ENCODE peak calls at places on chromosomes 16 and 17, in ten cellular contexts. One of them, this sample, is unnamed.

GRCh38 chr16:19595043-19595767 is 39.7 kb downstream of the VPS35L start:
- DNase-seq in skeletal muscle cell: no peak
- DNase-seq in heart right ventricle: peak
- DNase-seq in right lobe of liver: no peak
- DNase-seq in cardiac fibroblast: peak
- DNase-seq in IMR-90: peak
- DNase-seq in ovary: peak
- DNase-seq in astrocyte of the cerebellum: peak
- DNase-seq in AG10803: no peak
- DNase-seq in PC-9: peak
- DNase-seq in this sample: peak

GRCh38 chr17:49616086-49616485 is 40.4 kb downstream of the NXPH3 start:
- DNase-seq in heart right ventricle: no peak
- DNase-seq in PC-9: no peak
- DNase-seq in ovary: no peak
- DNase-seq in right lobe of liver: no peak
- DNase-seq in skeletal muscle cell: no peak
- DNase-seq in AG10803: no peak
- DNase-seq in IMR-90: no peak
- DNase-seq in cardiac fibroblast: peak
- DNase-seq in astrocyte of the cerebellum: no peak
- DNase-seq in this sample: peak

GRCh38 chr17:64180674-64181073 is 50.7 kb upstream of the ERN1 start:
- DNase-seq in heart right ventricle: no peak
- DNase-seq in PC-9: no peak
- DNase-seq in ovary: no peak
- DNase-seq in IMR-90: no peak
- DNase-seq in astrocyte of the cerebellum: no peak
- DNase-seq in right lobe of liver: no peak
- DNase-seq in cardiac fibroblast: no peak
- DNase-seq in skeletal muscle cell: no peak
- DNase-seq in AG10803: no peak
- DNase-seq in this sample: no peak

GRCh38 chr16:28098959-28099945 is 35.7 kb upstream of the GSG1L start:
- DNase-seq in right lobe of liver: no peak
- DNase-seq in IMR-90: no peak
- DNase-seq in skeletal muscle cell: no peak
- DNase-seq in astrocyte of the cerebellum: no peak
- DNase-seq in AG10803: no peak
- DNase-seq in PC-9: no peak
- DNase-seq in ovary: no peak
- DNase-seq in cardiac fibroblast: no peak
- DNase-seq in heart right ventricle: no peak
- DNase-seq in this sample: no peak

GRCh38 chr16:19168173-19169080 is at the start of gene SYT17:
- DNase-seq in skeletal muscle cell: no peak
- DNase-seq in AG10803: no peak
- DNase-seq in heart right ventricle: peak
- DNase-seq in ovary: no peak
- DNase-seq in astrocyte of the cerebellum: no peak
- DNase-seq in right lobe of liver: peak
- DNase-seq in PC-9: no peak
- DNase-seq in cardiac fibroblast: no peak
- DNase-seq in IMR-90: no peak
- DNase-seq in this sample: peak

GRCh38 chr16:53052519-53053501 is at the start of gene CHD9NB:
- DNase-seq in skeletal muscle cell: peak
- DNase-seq in AG10803: peak
- DNase-seq in heart right ventricle: no peak
- DNase-seq in right lobe of liver: peak
- DNase-seq in IMR-90: peak
- DNase-seq in ovary: no peak
- DNase-seq in cardiac fibroblast: peak
- DNase-seq in PC-9: peak
- DNase-seq in astrocyte of the cerebellum: no peak
- DNase-seq in this sample: peak

GRCh38 chr16:85469929-85470590 is 143.1 kb upstream of the GSE1 start:
- DNase-seq in PC-9: no peak
- DNase-seq in ovary: no peak
- DNase-seq in heart right ventricle: no peak
- DNase-seq in IMR-90: no peak
- DNase-seq in AG10803: no peak
- DNase-seq in cardiac fibroblast: no peak
- DNase-seq in skeletal muscle cell: no peak
- DNase-seq in right lobe of liver: no peak
- DNase-seq in astrocyte of the cerebellum: no peak
- DNase-seq in this sample: no peak

GRCh38 chr17:2175294-2175628 is 120.4 kb downstream of the HIC1 start:
- DNase-seq in right lobe of liver: no peak
- DNase-seq in cardiac fibroblast: no peak
- DNase-seq in heart right ventricle: no peak
- DNase-seq in skeletal muscle cell: no peak
- DNase-seq in ovary: no peak
- DNase-seq in AG10803: peak
- DNase-seq in IMR-90: no peak
- DNase-seq in astrocyte of the cerebellum: no peak
- DNase-seq in PC-9: no peak
- DNase-seq in this sample: no peak

GRCh38 chr16:80806957-80807356 is 2.6 kb upstream of the CDYL2 start:
- DNase-seq in AG10803: peak
- DNase-seq in cardiac fibroblast: peak
- DNase-seq in heart right ventricle: no peak
- DNase-seq in IMR-90: peak
- DNase-seq in skeletal muscle cell: peak
- DNase-seq in ovary: no peak
- DNase-seq in PC-9: no peak
- DNase-seq in right lobe of liver: no peak
- DNase-seq in astrocyte of the cerebellum: no peak
- DNase-seq in this sample: peak

DNA sequence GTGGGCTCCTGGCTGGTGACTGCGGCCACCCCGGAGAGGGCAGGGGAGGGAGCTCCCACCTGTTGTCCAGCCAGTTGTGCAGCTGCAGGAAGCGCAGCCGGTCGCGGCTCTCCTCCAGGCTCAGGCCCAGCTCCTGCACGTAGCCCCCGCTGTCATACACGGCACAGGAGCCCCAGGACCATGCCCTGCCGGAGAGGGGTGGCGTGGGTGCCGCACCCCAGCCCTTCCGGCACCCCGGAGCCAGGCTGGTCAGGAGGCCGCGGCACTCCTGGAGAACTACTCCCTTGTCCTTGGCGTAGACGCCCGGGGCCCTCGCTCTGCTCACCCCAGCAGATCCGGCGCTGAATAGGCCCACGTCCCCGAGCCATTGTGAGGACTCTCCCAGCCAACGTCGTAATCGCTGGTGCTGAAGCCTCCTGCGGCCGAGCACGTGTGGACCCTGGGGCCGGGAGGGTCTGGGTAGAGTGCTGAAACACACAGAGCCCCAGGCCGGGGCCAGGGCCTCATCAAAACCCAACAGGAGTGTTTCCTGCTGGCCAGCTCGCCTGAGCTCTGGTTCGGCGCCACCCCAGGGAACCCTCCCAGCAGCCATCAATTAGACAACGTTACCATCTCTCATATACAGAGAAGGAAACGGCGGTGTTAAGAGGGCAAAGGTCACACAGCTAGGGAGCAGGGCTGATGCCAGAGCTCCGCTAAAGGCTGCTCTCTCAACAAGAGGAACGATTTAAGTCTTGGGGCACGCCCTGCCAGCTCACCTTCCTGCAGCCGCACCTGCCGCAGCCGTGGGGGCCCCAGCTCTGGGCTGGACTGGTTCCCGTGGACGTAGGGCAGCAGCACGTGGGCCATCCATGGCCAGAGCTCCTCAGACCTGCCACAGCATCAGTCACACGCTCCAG is 43.7 kb downstream of the PKD1 start:
- DNase-seq in cardiac fibroblast: no peak
- DNase-seq in heart right ventricle: no peak
- DNase-seq in IMR-90: no peak
- DNase-seq in skeletal muscle cell: no peak
- DNase-seq in AG10803: no peak
- DNase-seq in ovary: no peak
- DNase-seq in right lobe of liver: no peak
- DNase-seq in astrocyte of the cerebellum: no peak
- DNase-seq in PC-9: no peak
- DNase-seq in this sample: no peak
- H3K4me3 ChIP-seq in cardiac fibroblast: no peak
- H3K4me3 ChIP-seq in heart right ventricle: no peak
- H3K4me3 ChIP-seq in IMR-90: no peak
- H3K4me3 ChIP-seq in skeletal muscle cell: no peak
- H3K4me3 ChIP-seq in AG10803: no peak
- H3K4me3 ChIP-seq in ovary: no peak
- H3K4me3 ChIP-seq in right lobe of liver: no peak
- H3K4me3 ChIP-seq in astrocyte of the cerebellum: no peak
- H3K4me3 ChIP-seq in PC-9: peak
- H3K4me3 ChIP-seq in this sample: peak

DNA sequence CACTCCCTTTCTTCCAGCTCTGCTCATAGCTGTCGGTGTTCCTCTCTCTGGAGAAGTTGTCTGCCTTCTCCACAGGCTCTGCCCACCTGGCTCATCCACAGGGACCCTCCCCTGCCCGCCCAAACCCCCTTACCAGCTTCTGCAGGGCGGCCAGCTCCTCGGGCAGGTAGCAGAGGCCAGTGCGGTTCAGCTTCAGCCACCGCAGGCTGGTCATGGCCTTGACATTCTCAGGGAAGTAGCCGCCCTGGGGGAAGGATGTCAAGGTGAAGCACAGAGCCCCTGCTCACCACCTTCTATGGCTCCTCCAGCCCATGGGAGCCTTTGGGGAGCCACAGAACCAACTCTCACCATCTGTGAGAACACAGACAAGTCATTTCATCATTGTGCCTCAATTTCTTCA is 1.8 kb downstream of the FLII start:
- DNase-seq in AG10803: no peak
- DNase-seq in IMR-90: no peak
- DNase-seq in astrocyte of the cerebellum: no peak
- DNase-seq in heart right ventricle: no peak
- DNase-seq in ovary: no peak
- DNase-seq in PC-9: no peak
- DNase-seq in cardiac fibroblast: no peak
- DNase-seq in right lobe of liver: no peak
- DNase-seq in skeletal muscle cell: no peak
- DNase-seq in this sample: no peak
- H3K4me3 ChIP-seq in AG10803: peak
- H3K4me3 ChIP-seq in IMR-90: no peak
- H3K4me3 ChIP-seq in astrocyte of the cerebellum: peak
- H3K4me3 ChIP-seq in heart right ventricle: peak
- H3K4me3 ChIP-seq in ovary: no peak
- H3K4me3 ChIP-seq in PC-9: peak
- H3K4me3 ChIP-seq in cardiac fibroblast: no peak
- H3K4me3 ChIP-seq in right lobe of liver: no peak
- H3K4me3 ChIP-seq in skeletal muscle cell: peak
- H3K4me3 ChIP-seq in this sample: peak

GRCh38 chr17:44561237-44561623 is 3.9 kb downstream of the FZD2 start:
- DNase-seq in cardiac fibroblast: no peak
- DNase-seq in right lobe of liver: no peak
- DNase-seq in IMR-90: no peak
- DNase-seq in ovary: no peak
- DNase-seq in skeletal muscle cell: no peak
- DNase-seq in AG10803: no peak
- DNase-seq in PC-9: no peak
- DNase-seq in heart right ventricle: no peak
- DNase-seq in astrocyte of the cerebellum: no peak
- DNase-seq in this sample: no peak
- H3K4me3 ChIP-seq in cardiac fibroblast: no peak
- H3K4me3 ChIP-seq in right lobe of liver: no peak
- H3K4me3 ChIP-seq in IMR-90: peak
- H3K4me3 ChIP-seq in ovary: no peak
- H3K4me3 ChIP-seq in skeletal muscle cell: peak
- H3K4me3 ChIP-seq in AG10803: peak
- H3K4me3 ChIP-seq in PC-9: no peak
- H3K4me3 ChIP-seq in heart right ventricle: no peak
- H3K4me3 ChIP-seq in astrocyte of the cerebellum: peak
- H3K4me3 ChIP-seq in this sample: no peak

GRCh38 chr17:44913676-44914075 is 1.6 kb downstream of the GFAP start:
- DNase-seq in IMR-90: no peak
- DNase-seq in AG10803: no peak
- DNase-seq in PC-9: no peak
- DNase-seq in right lobe of liver: no peak
- DNase-seq in astrocyte of the cerebellum: no peak
- DNase-seq in heart right ventricle: no peak
- DNase-seq in ovary: no peak
- DNase-seq in cardiac fibroblast: no peak
- DNase-seq in skeletal muscle cell: no peak
- DNase-seq in this sample: no peak

GRCh38 chr17:44909681-44910144 is 5.6 kb downstream of the GFAP start:
- DNase-seq in astrocyte of the cerebellum: no peak
- DNase-seq in IMR-90: peak
- DNase-seq in right lobe of liver: no peak
- DNase-seq in ovary: no peak
- DNase-seq in PC-9: peak
- DNase-seq in heart right ventricle: no peak
- DNase-seq in AG10803: peak
- DNase-seq in cardiac fibroblast: peak
- DNase-seq in skeletal muscle cell: peak
- DNase-seq in this sample: peak

GRCh38 chr17:44912763-44913544 is 2.3 kb downstream of the GFAP start:
- DNase-seq in right lobe of liver: no peak
- DNase-seq in AG10803: no peak
- DNase-seq in skeletal muscle cell: no peak
- DNase-seq in ovary: no peak
- DNase-seq in astrocyte of the cerebellum: no peak
- DNase-seq in IMR-90: no peak
- DNase-seq in cardiac fibroblast: no peak
- DNase-seq in heart right ventricle: no peak
- DNase-seq in PC-9: no peak
- DNase-seq in this sample: no peak

GRCh38 chr17:44910231-44911106 is 4.8 kb downstream of the GFAP start:
- DNase-seq in skeletal muscle cell: no peak
- DNase-seq in PC-9: peak
- DNase-seq in IMR-90: no peak
- DNase-seq in AG10803: no peak
- DNase-seq in heart right ventricle: no peak
- DNase-seq in cardiac fibroblast: no peak
- DNase-seq in ovary: no peak
- DNase-seq in astrocyte of the cerebellum: no peak
- DNase-seq in right lobe of liver: no peak
- DNase-seq in this sample: no peak

GRCh38 chr17:44911133-44912001 is 3.9 kb downstream of the GFAP start:
- DNase-seq in ovary: peak
- DNase-seq in skeletal muscle cell: no peak
- DNase-seq in heart right ventricle: peak
- DNase-seq in right lobe of liver: peak
- DNase-seq in cardiac fibroblast: peak
- DNase-seq in astrocyte of the cerebellum: no peak
- DNase-seq in PC-9: peak
- DNase-seq in AG10803: peak
- DNase-seq in IMR-90: peak
- DNase-seq in this sample: peak
- H3K4me3 ChIP-seq in ovary: no peak
- H3K4me3 ChIP-seq in skeletal muscle cell: no peak
- H3K4me3 ChIP-seq in heart right ventricle: peak
- H3K4me3 ChIP-seq in right lobe of liver: peak
- H3K4me3 ChIP-seq in cardiac fibroblast: no peak
- H3K4me3 ChIP-seq in astrocyte of the cerebellum: no peak
- H3K4me3 ChIP-seq in PC-9: no peak
- H3K4me3 ChIP-seq in AG10803: peak
- H3K4me3 ChIP-seq in IMR-90: no peak
- H3K4me3 ChIP-seq in this sample: no peak

This sample was measured in PC-3.